ENCODE peak calls at places on chromosomes 6 and 20, in five cellular contexts. G, V, J, F and E are unnamed samples.

GRCh38 chr20:6466065-6466810 is 301.2 kb upstream of the BMP2 start:
- DNase-seq in G (no peak), V (no peak), J (no peak), F (no peak), E (no peak)

GRCh38 chr20:57274846-57275245 is 8.4 kb upstream of the BMP7 start:
- DNase-seq in G (no peak), V (no peak), J (no peak), F (no peak), E (no peak)

GRCh38 chr20:23047738-23048214 is 1.7 kb downstream of the THBD start:
- DNase-seq in G (no peak), V (peak), J (no peak), F (no peak), E (no peak)

GRCh38 chr6:134065706-134066105 is 13.3 kb upstream of the SLC2A12 start:
- DNase-seq in G (no peak), V (peak), J (no peak), F (no peak), E (no peak)

GRCh38 chr20:23889775-23890187 is 10.2 kb upstream of the CST5 start:
- DNase-seq in G (no peak), V (peak), J (no peak), F (peak), E (peak)

GRCh38 chr6:123393333-123393732 is 243.4 kb downstream of the TRDN start:
- DNase-seq in G (no peak), V (no peak), J (no peak), F (no peak), E (no peak)

GRCh38 chr20:25336561-25337422 is 53.8 kb downstream of the ABHD12 start:
- DNase-seq in G (peak), V (peak), J (no peak), F (no peak), E (no peak)

GRCh38 chr20:44211177-44212039 is 837 bp upstream of the OSER1 start:
- DNase-seq in G (no peak), V (no peak), J (no peak), F (no peak), E (no peak)

GRCh38 chr6:166610104-166610503 is 16.9 kb downstream of the RPS6KA2 start:
- DNase-seq in G (no peak), V (no peak), J (no peak), F (no peak), E (no peak)

GRCh38 chr6:2244261-2245102 is 923 bp downstream of the GMDS start:
- DNase-seq in G (no peak), V (no peak), J (no peak), F (peak), E (no peak)

GRCh38 chr6:21506126-21506525 is 87.4 kb upstream of the SOX4 start:
- DNase-seq in G (no peak), V (no peak), J (no peak), F (no peak), E (no peak)

GRCh38 chr6:43173496-43174262 is 2.6 kb downstream of the SRF start:
- DNase-seq in G (no peak), V (no peak), J (no peak), F (no peak), E (no peak)

GRCh38 chr6:39899540-39900295 is 34.5 kb downstream of the MOCS1 start:
- DNase-seq in G (no peak), V (no peak), J (no peak), F (no peak), E (no peak)

GRCh38 chr6:148169701-148170100 is 172.9 kb upstream of the SASH1 start:
- DNase-seq in G (no peak), V (no peak), J (no peak), F (no peak), E (no peak)

GRCh38 chr6:6686748-6687601 is 98.5 kb downstream of the LY86 start:
- DNase-seq in G (peak), V (peak), J (no peak), F (peak), E (peak)

GRCh38 chr6:79077680-79078056 is 386 bp downstream of the PHIP start:
- DNase-seq in G (no peak), V (no peak), J (no peak), F (no peak), E (no peak)

GRCh38 chr20:55888655-55889054 is 116.7 kb downstream of the CBLN4 start:
- DNase-seq in G (no peak), V (no peak), J (no peak), F (no peak), E (no peak)

GRCh38 chr6:23963137-23963536 is 162.9 kb upstream of the NRSN1 start:
- DNase-seq in G (no peak), V (no peak), J (no peak), F (no peak), E (no peak)

GRCh38 chr20:61482425-61482887 is 230.4 kb downstream of the CDH4 start:
- DNase-seq in G (no peak), V (peak), J (no peak), F (no peak), E (no peak)

GRCh38 chr20:61478094-61478493 is 226.0 kb downstream of the CDH4 start:
- DNase-seq in G (no peak), V (peak), J (no peak), F (no peak), E (no peak)

GRCh38 chr20:61482901-61483300 is 230.8 kb downstream of the CDH4 start:
- DNase-seq in G (no peak), V (peak), J (no peak), F (no peak), E (no peak)

GRCh38 chr20:61478611-61479305 is 226.7 kb downstream of the CDH4 start:
- DNase-seq in G (no peak), V (peak), J (no peak), F (no peak), E (no peak)

DNA sequence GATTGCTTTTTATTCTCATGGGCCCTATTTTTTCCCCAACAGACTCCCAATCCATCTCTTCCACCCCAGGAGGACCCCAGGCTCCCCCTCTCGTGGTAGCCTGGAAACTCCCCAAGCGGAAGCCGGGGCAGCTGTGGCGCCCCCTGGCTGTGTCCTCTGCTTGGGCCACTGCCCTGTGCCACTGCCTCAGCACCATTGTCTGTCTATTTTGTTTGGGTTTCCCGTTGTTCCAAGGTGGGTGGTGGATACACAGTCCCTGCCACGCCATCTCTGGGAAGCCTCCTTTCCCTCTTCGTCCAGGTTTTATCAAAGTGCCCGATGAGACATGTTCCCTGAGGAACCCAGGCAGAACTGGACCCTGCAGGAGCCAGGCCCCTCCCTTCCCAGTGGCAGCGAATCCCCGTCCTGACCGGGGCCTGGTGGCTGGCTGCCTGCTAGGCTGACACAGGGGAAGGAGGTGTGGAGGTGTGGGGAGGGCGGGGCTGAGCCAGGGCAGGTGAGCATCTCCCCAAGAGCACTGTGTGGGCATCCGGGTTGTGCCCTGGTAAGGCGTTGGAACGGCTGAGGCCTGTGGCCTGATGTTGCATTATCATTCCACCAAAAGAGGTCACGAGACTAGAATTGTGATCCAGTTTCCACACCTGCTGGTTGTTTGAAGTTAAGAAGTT is 228.2 kb downstream of the CDH4 start:
- DNase-seq in G (no peak), V (peak), J (no peak), F (no peak), E (no peak)
- TF ChIP-seq CTCF in G (no peak), V (peak), J (no peak), F (no peak), E (no peak)

GRCh38 chr6:74940211-74940610 is 265.6 kb downstream of the COL12A1 start:
- DNase-seq in G (no peak), V (no peak), J (no peak), F (no peak), E (no peak)

GRCh38 chr6:74942130-74942529 is 263.7 kb downstream of the COL12A1 start:
- DNase-seq in G (no peak), V (no peak), J (no peak), F (no peak), E (no peak)

GRCh38 chr6:74936886-74937285 is 269.0 kb downstream of the COL12A1 start:
- DNase-seq in G (no peak), V (no peak), J (no peak), F (no peak), E (no peak)

DNA sequence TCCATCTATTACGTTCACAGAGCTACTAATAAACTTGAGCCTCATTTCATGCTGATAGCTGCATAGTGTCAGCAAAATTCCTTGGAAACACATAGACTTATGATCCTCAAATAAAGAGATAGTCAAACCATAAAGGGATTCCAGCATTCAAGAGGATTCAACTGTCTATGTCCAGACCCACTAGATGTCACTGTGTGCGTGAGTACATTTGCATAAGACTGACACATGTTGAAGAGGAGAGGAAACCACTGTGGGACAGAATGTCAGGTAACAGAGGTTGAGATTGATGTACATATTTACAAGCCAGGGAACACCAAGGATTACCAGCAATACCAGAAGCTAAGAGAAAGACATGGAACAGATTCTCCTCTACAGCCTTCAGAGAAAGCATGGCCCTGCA is 266.5 kb downstream of the COL12A1 start:
- DNase-seq in G (no peak), V (no peak), J (no peak), F (no peak), E (no peak)
- TF ChIP-seq CTCF in G (no peak), V (no peak), J (no peak), F (no peak), E (no peak)

GRCh38 chr6:63066053-63066704 is 145.1 kb upstream of the FKBP1C start:
- DNase-seq in G (no peak), V (no peak), J (no peak), F (no peak), E (no peak)
- TF ChIP-seq CTCF in G (no peak), V (peak), J (no peak), F (peak), E (peak)

GRCh38 chr6:35080821-35081425 is 60.2 kb downstream of the TCP11 start:
- DNase-seq in G (peak), V (no peak), J (no peak), F (no peak), E (no peak)
- TF ChIP-seq CTCF in G (no peak), V (no peak), J (no peak), F (no peak), E (no peak)

DNA sequence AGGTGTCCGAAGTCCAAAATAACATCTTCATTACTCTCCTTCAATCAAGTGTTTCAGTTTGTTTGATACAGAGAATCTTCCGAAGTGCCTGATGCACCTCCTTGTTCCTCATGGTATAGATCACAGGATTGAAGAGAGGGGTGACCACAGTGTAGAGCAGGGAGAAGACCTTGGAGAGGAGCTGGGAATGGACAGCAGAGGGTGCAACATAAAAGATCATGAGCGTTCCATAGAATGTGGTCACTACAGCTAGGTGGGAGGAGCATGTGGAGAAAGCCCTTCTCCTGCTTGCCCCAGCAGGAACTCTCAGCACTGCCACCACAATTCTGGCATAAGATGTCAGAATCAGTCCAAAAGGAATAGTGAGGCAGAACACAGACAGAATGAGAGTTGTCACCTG is 11.9 kb downstream of the OR12D1 start:
- DNase-seq in G (no peak), V (no peak), J (no peak), F (no peak), E (no peak)
- TF ChIP-seq CTCF in G (no peak), V (no peak), J (no peak), F (no peak), E (no peak)

GRCh38 chr6:122372647-122373046 is 26.8 kb upstream of the HSF2 start:
- DNase-seq in G (no peak), V (no peak), J (no peak), F (no peak), E (no peak)
- TF ChIP-seq CTCF in G (no peak), V (peak), J (no peak), F (peak), E (no peak)

GRCh38 chr20:40861427-40862008 is 167.1 kb upstream of the TOP1 start:
- DNase-seq in G (no peak), V (no peak), J (no peak), F (no peak), E (no peak)
- TF ChIP-seq CTCF in G (no peak), V (no peak), J (no peak), F (no peak), E (no peak)

DNA sequence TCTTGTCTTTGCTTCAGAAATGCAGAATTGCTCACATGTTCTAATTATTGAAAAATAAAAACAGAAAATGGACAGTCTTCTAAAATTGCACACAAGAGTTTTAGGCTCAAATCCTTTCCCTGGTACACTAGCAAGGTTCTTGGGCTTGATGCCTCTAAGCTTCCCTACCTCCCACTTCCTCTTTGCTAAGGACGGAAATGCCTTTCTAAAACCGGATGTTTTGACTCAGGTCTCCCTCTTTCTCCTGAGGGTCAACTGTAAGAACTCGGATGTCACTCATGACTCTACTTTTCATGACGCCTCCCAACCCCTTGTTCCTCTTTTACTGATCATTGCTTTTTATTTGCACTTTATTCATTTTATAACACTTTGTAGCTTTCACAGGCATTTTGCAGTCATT is 613.5 kb downstream of the C6orf118 start:
- DNase-seq in G (no peak), V (no peak), J (no peak), F (no peak), E (no peak)
- TF ChIP-seq CTCF in G (no peak), V (no peak), J (no peak), F (no peak), E (no peak)